ENCODE peak calls at places on chromosomes 16 and 17, in four cellular contexts. P, S, B and F are unnamed samples.

GRCh38 chr17:59845595-59846390 is 47.0 kb downstream of the TUBD1 start:
- DNase-seq in B (peak; percentile 86), S (no peak), P (no peak), F (peak; percentile 100)

GRCh38 chr17:77375108-77375507 is 234.3 kb downstream of the SEC14L1 start:
- DNase-seq in P (no peak), B (no peak), S (no peak), F (peak; percentile 49)

GRCh38 chr16:64167851-64168770 is 953.8 kb downstream of the CDH11 start:
- DNase-seq in S (no peak), B (no peak), P (no peak), F (no peak)

GRCh38 chr17:61461967-61462733 is 9.9 kb downstream of the TBX4 start:
- DNase-seq in P (no peak), S (no peak), B (peak; percentile 57), F (no peak)

GRCh38 chr16:87160752-87161337 is 156.3 kb downstream of the C16orf95 start:
- DNase-seq in S (no peak), P (no peak), B (no peak), F (no peak)

GRCh38 chr17:76547642-76548202 is 7.9 kb downstream of the PRCD start:
- DNase-seq in P (no peak), B (no peak), S (no peak), F (no peak)

GRCh38 chr16:81012974-81013373 is 6.0 kb downstream of the CENPN start:
- DNase-seq in S (no peak), P (no peak), B (no peak), F (no peak)

GRCh38 chr17:57911834-57912673 is 43.2 kb downstream of the CUEDC1 start:
- DNase-seq in B (no peak), S (no peak), P (no peak), F (no peak)

GRCh38 chr16:4699030-4699556 is 5.7 kb downstream of the NUDT16L1 start:
- DNase-seq in P (no peak), S (no peak), B (no peak), F (no peak)

GRCh38 chr16:29876578-29877249 is 13.7 kb upstream of the CDIPT start:
- DNase-seq in B (no peak), S (no peak), P (peak; percentile 75), F (no peak)

GRCh38 chr16:67241008-67241900 is 6.0 kb downstream of the FHOD1 start:
- DNase-seq in P (no peak), B (peak; percentile 71), S (peak; percentile 90), F (peak; percentile 58)